ENCODE peak calls at places on chromosomes 6 and 20, in four cellular contexts. One of them, this sample, is unnamed.

GRCh38 chr6:11064836-11065235 is 20.7 kb upstream of the ELOVL2 start:
- DNase-seq in thoracic aorta: no peak
- DNase-seq in fibroblast of the aortic adventitia: no peak
- DNase-seq in foreskin keratinocyte: no peak
- DNase-seq in this sample: no peak

GRCh38 chr20:61065853-61066252 is 186.2 kb upstream of the CDH4 start:
- DNase-seq in foreskin keratinocyte: no peak
- DNase-seq in fibroblast of the aortic adventitia: no peak
- DNase-seq in thoracic aorta: no peak
- DNase-seq in this sample: no peak

GRCh38 chr6:126351960-126352359 is 12.0 kb downstream of the CENPW start:
- DNase-seq in thoracic aorta: no peak
- DNase-seq in foreskin keratinocyte: no peak
- DNase-seq in fibroblast of the aortic adventitia: no peak
- DNase-seq in this sample: no peak

GRCh38 chr20:9994676-9995075 is 40.1 kb upstream of the ANKEF1 start:
- DNase-seq in foreskin keratinocyte: no peak
- DNase-seq in fibroblast of the aortic adventitia: no peak
- DNase-seq in thoracic aorta: no peak
- DNase-seq in this sample: no peak

GRCh38 chr20:10306440-10307358 is 88.1 kb downstream of the SNAP25 start:
- DNase-seq in fibroblast of the aortic adventitia: peak; percentile 96
- DNase-seq in foreskin keratinocyte: peak; percentile 37
- DNase-seq in thoracic aorta: no peak
- DNase-seq in this sample: no peak

GRCh38 chr6:139452176-139452876 is 77.9 kb upstream of the CITED2 start:
- DNase-seq in fibroblast of the aortic adventitia: peak; percentile 97
- DNase-seq in thoracic aorta: no peak
- DNase-seq in foreskin keratinocyte: peak; percentile 79
- DNase-seq in this sample: no peak

GRCh38 chr6:63584125-63584514 is 11.8 kb downstream of the LOC128125822 start:
- DNase-seq in foreskin keratinocyte: no peak
- DNase-seq in fibroblast of the aortic adventitia: no peak
- DNase-seq in thoracic aorta: no peak
- DNase-seq in this sample: no peak

GRCh38 chr20:10527781-10528180 is 92.7 kb downstream of the SLX4IP start:
- DNase-seq in foreskin keratinocyte: no peak
- DNase-seq in thoracic aorta: no peak
- DNase-seq in fibroblast of the aortic adventitia: no peak
- DNase-seq in this sample: no peak

GRCh38 chr6:12635375-12635774 is 81.2 kb upstream of the PHACTR1 start:
- DNase-seq in fibroblast of the aortic adventitia: no peak
- DNase-seq in thoracic aorta: no peak
- DNase-seq in foreskin keratinocyte: no peak
- DNase-seq in this sample: no peak

GRCh38 chr6:42929928-42930360 is 664 bp downstream of the CNPY3 start:
- DNase-seq in thoracic aorta: no peak
- DNase-seq in foreskin keratinocyte: peak; percentile 58
- DNase-seq in fibroblast of the aortic adventitia: peak; percentile 71
- DNase-seq in this sample: peak; percentile 81

GRCh38 chr20:19889011-19889953 is 127.9 kb upstream of the NAA20 start:
- DNase-seq in foreskin keratinocyte: no peak
- DNase-seq in fibroblast of the aortic adventitia: peak; percentile 82
- DNase-seq in thoracic aorta: no peak
- DNase-seq in this sample: no peak

GRCh38 chr6:20211037-20211940 is 980 bp downstream of the MBOAT1 start:
- DNase-seq in foreskin keratinocyte: peak; percentile 56
- DNase-seq in thoracic aorta: no peak
- DNase-seq in fibroblast of the aortic adventitia: no peak
- DNase-seq in this sample: no peak

GRCh38 chr6:19301980-19302379 is 535.2 kb upstream of the ID4 start:
- DNase-seq in foreskin keratinocyte: no peak
- DNase-seq in thoracic aorta: no peak
- DNase-seq in fibroblast of the aortic adventitia: peak; percentile 58
- DNase-seq in this sample: no peak

GRCh38 chr6:29131691-29132090 is 23.8 kb downstream of the OR2J3 start:
- DNase-seq in thoracic aorta: no peak
- DNase-seq in foreskin keratinocyte: peak; percentile 13
- DNase-seq in fibroblast of the aortic adventitia: no peak
- DNase-seq in this sample: no peak

GRCh38 chr6:104603108-104603745 is 256.5 kb downstream of the HACE1 start:
- DNase-seq in foreskin keratinocyte: no peak
- DNase-seq in thoracic aorta: no peak
- DNase-seq in fibroblast of the aortic adventitia: no peak
- DNase-seq in this sample: no peak

GRCh38 chr6:168619560-168620314 is 178.8 kb downstream of the SMOC2 start:
- DNase-seq in fibroblast of the aortic adventitia: no peak
- DNase-seq in foreskin keratinocyte: no peak
- DNase-seq in thoracic aorta: no peak
- DNase-seq in this sample: no peak

GRCh38 chr6:155882527-155883333 is 427.1 kb upstream of the NOX3 start:
- DNase-seq in foreskin keratinocyte: no peak
- DNase-seq in fibroblast of the aortic adventitia: no peak
- DNase-seq in thoracic aorta: no peak
- DNase-seq in this sample: no peak

GRCh38 chr6:115891111-115891669 is 169.5 kb downstream of the FRK start:
- DNase-seq in thoracic aorta: no peak
- DNase-seq in foreskin keratinocyte: peak; percentile 55
- DNase-seq in fibroblast of the aortic adventitia: no peak
- DNase-seq in this sample: peak; percentile 36

GRCh38 chr6:139230421-139230840 is 61.4 kb downstream of the TXLNB start:
- DNase-seq in foreskin keratinocyte: no peak
- DNase-seq in thoracic aorta: no peak
- DNase-seq in fibroblast of the aortic adventitia: peak; percentile 63
- DNase-seq in this sample: no peak

GRCh38 chr6:169110934-169111602 is 142.6 kb downstream of the THBS2 start:
- DNase-seq in fibroblast of the aortic adventitia: no peak
- DNase-seq in thoracic aorta: no peak
- DNase-seq in foreskin keratinocyte: no peak
- DNase-seq in this sample: no peak

GRCh38 chr6:33840064-33840926 is 36.5 kb upstream of the MLN start:
- DNase-seq in foreskin keratinocyte: peak; percentile 96
- DNase-seq in fibroblast of the aortic adventitia: peak; percentile 93
- DNase-seq in thoracic aorta: no peak
- DNase-seq in this sample: peak; percentile 70

GRCh38 chr6:25504661-25505060 is 147.4 kb upstream of the SCGN start:
- DNase-seq in fibroblast of the aortic adventitia: peak; percentile 84
- DNase-seq in foreskin keratinocyte: peak; percentile 86
- DNase-seq in thoracic aorta: no peak
- DNase-seq in this sample: no peak

GRCh38 chr6:25506020-25506419 is 146.0 kb upstream of the SCGN start:
- DNase-seq in foreskin keratinocyte: peak; percentile 50
- DNase-seq in thoracic aorta: no peak
- DNase-seq in fibroblast of the aortic adventitia: no peak
- DNase-seq in this sample: no peak

GRCh38 chr6:25503686-25504085 is 148.3 kb upstream of the SCGN start:
- DNase-seq in thoracic aorta: no peak
- DNase-seq in foreskin keratinocyte: no peak
- DNase-seq in fibroblast of the aortic adventitia: no peak
- DNase-seq in this sample: no peak

GRCh38 chr6:25511386-25511785 is 140.6 kb upstream of the SCGN start:
- DNase-seq in thoracic aorta: no peak
- DNase-seq in foreskin keratinocyte: no peak
- DNase-seq in fibroblast of the aortic adventitia: peak; percentile 25
- DNase-seq in this sample: no peak

DNA sequence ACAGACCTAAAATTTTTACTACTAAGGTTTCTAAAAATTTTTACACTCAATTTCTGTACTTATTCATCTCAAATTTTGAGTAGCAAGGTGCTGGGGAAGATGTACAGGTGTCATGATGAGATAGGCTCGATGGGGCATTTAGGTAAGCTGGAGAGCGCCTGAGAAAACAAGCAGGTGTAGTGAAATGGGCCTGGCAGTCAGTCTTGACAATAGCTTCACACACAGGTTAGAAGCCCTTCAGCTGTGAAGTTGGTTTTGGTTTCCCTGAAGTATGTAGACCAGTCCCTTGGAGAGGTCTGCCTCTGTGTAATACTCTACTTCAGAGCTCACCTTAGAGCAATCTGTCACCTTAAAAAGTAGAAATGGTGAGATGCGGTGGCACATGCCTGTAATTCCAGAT is 144.0 kb upstream of the SCGN start:
- DNase-seq in thoracic aorta: no peak
- DNase-seq in foreskin keratinocyte: no peak
- DNase-seq in fibroblast of the aortic adventitia: no peak
- DNase-seq in this sample: no peak
- TF ChIP-seq CTCF in thoracic aorta: no peak
- TF ChIP-seq CTCF in foreskin keratinocyte: no peak
- TF ChIP-seq CTCF in fibroblast of the aortic adventitia: no peak
- TF ChIP-seq CTCF in this sample: no peak

GRCh38 chr6:17705778-17706579 is 746 bp downstream of the NUP153 start:
- DNase-seq in thoracic aorta: peak; percentile 6
- DNase-seq in fibroblast of the aortic adventitia: peak; percentile 56
- DNase-seq in foreskin keratinocyte: peak; percentile 61
- DNase-seq in this sample: peak; percentile 89
- TF ChIP-seq CTCF in thoracic aorta: no peak
- TF ChIP-seq CTCF in fibroblast of the aortic adventitia: no peak
- TF ChIP-seq CTCF in foreskin keratinocyte: peak; percentile 27
- TF ChIP-seq CTCF in this sample: no peak

GRCh38 chr20:462199-462991 is at the start of gene TBC1D20:
- DNase-seq in foreskin keratinocyte: peak; percentile 38
- DNase-seq in thoracic aorta: no peak
- DNase-seq in fibroblast of the aortic adventitia: peak; percentile 84
- DNase-seq in this sample: peak; percentile 93
- TF ChIP-seq CTCF in foreskin keratinocyte: peak; percentile 55
- TF ChIP-seq CTCF in thoracic aorta: no peak
- TF ChIP-seq CTCF in fibroblast of the aortic adventitia: peak; percentile 27
- TF ChIP-seq CTCF in this sample: peak; percentile 27

GRCh38 chr6:90294989-90295853 is 1.4 kb downstream of the BACH2 start:
- DNase-seq in foreskin keratinocyte: peak; percentile 49
- DNase-seq in fibroblast of the aortic adventitia: peak; percentile 43
- DNase-seq in thoracic aorta: no peak
- DNase-seq in this sample: peak; percentile 53
- TF ChIP-seq CTCF in foreskin keratinocyte: peak; percentile 60
- TF ChIP-seq CTCF in fibroblast of the aortic adventitia: no peak
- TF ChIP-seq CTCF in thoracic aorta: peak; percentile 37
- TF ChIP-seq CTCF in this sample: no peak

GRCh38 chr20:2751347-2751867 is 49.0 kb downstream of the CPXM1 start:
- DNase-seq in fibroblast of the aortic adventitia: no peak
- DNase-seq in thoracic aorta: no peak
- DNase-seq in foreskin keratinocyte: no peak
- DNase-seq in this sample: no peak

GRCh38 chr20:2750343-2751251 is 49.8 kb downstream of the CPXM1 start:
- DNase-seq in fibroblast of the aortic adventitia: peak; percentile 45
- DNase-seq in thoracic aorta: no peak
- DNase-seq in foreskin keratinocyte: no peak
- DNase-seq in this sample: peak; percentile 49

GRCh38 chr20:2752631-2753455 is 47.6 kb downstream of the CPXM1 start:
- DNase-seq in fibroblast of the aortic adventitia: peak; percentile 33
- DNase-seq in thoracic aorta: no peak
- DNase-seq in foreskin keratinocyte: no peak
- DNase-seq in this sample: peak; percentile 67

GRCh38 chr20:2753456-2754040 is 46.9 kb downstream of the CPXM1 start:
- DNase-seq in foreskin keratinocyte: no peak
- DNase-seq in thoracic aorta: no peak
- DNase-seq in fibroblast of the aortic adventitia: no peak
- DNase-seq in this sample: no peak

GRCh38 chr20:2751868-2752630 is 48.4 kb downstream of the CPXM1 start:
- DNase-seq in fibroblast of the aortic adventitia: no peak
- DNase-seq in foreskin keratinocyte: no peak
- DNase-seq in thoracic aorta: no peak
- DNase-seq in this sample: peak; percentile 70
- TF ChIP-seq CTCF in fibroblast of the aortic adventitia: no peak
- TF ChIP-seq CTCF in foreskin keratinocyte: peak; percentile 16
- TF ChIP-seq CTCF in thoracic aorta: no peak
- TF ChIP-seq CTCF in this sample: peak; percentile 41

GRCh38 chr20:21102252-21102609 is 3.9 kb downstream of the LINC00237 start:
- DNase-seq in thoracic aorta: no peak
- DNase-seq in fibroblast of the aortic adventitia: no peak
- DNase-seq in foreskin keratinocyte: no peak
- DNase-seq in this sample: peak; percentile 50

GRCh38 chr20:21102691-21103311 is 3.4 kb downstream of the LINC00237 start:
- DNase-seq in fibroblast of the aortic adventitia: no peak
- DNase-seq in thoracic aorta: no peak
- DNase-seq in foreskin keratinocyte: no peak
- DNase-seq in this sample: peak; percentile 65

GRCh38 chr20:21099653-21100589 is 6.2 kb downstream of the LINC00237 start:
- DNase-seq in foreskin keratinocyte: no peak
- DNase-seq in thoracic aorta: no peak
- DNase-seq in fibroblast of the aortic adventitia: peak; percentile 17
- DNase-seq in this sample: peak; percentile 61

GRCh38 chr20:21100590-21101452 is 5.3 kb downstream of the LINC00237 start:
- DNase-seq in thoracic aorta: no peak
- DNase-seq in foreskin keratinocyte: no peak
- DNase-seq in fibroblast of the aortic adventitia: peak; percentile 46
- DNase-seq in this sample: peak; percentile 46

DNA sequence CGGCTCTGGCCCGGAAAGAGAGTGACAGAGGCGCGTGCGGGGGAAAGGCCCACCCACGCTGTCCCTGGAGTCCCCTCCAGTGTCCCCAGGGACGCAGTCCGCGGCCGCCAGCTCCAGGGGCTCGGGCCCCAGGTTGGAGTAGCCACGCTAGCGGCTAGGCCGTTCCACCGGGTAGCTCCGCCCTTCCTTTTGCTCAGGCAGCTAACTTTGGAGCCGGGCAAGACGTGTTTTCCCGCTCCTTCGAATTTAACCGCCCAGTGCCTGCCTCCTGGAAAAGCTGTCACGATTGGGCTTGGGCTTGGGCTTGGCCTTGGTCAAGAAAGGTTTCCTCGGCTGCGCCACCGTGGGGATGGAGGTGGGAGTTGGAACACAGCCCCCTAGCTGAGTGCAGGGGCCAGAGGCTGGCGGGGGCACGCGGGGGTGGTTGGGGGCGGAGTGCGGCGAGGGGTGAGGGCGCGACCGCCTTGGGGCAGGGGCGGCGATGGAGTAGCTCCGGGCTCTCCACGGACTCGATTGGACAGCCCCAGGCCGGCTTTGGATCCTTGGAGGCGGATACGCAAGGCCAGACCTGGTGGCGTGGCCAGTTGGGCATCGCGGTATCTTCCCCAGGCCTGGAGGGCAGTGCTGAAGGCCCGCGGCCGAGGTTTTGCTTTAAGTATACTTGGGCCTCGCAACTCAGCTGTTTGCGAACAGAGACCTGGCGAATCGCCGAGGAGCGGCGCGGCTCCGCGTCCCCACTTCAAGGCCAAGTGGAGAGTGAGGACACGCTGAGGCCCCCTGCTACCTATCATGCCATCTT is 4.5 kb downstream of the LINC00237 start:
- DNase-seq in fibroblast of the aortic adventitia: no peak
- DNase-seq in foreskin keratinocyte: no peak
- DNase-seq in thoracic aorta: no peak
- DNase-seq in this sample: peak; percentile 45
- TF ChIP-seq CTCF in fibroblast of the aortic adventitia: no peak
- TF ChIP-seq CTCF in foreskin keratinocyte: no peak
- TF ChIP-seq CTCF in thoracic aorta: no peak
- TF ChIP-seq CTCF in this sample: no peak